ENCODE peak calls at places on chromosomes 2 and 18, in six cellular contexts. B is A549, W is K562, U is HepG2, Q is GM12878, R is endothelial cell of umbilical vein. P is an unnamed sample.

GRCh38 chr2:188176626-188177025 is 115.0 kb upstream of the GULP1 start:
- DNase-seq in U (no peak), W (no peak), B (no peak), R (no peak), Q (no peak), P (no peak)

GRCh38 chr2:224111576-224111975 is 72.5 kb upstream of the SERPINE2 start:
- DNase-seq in U (no peak), W (no peak), Q (no peak), R (no peak), B (peak), P (no peak)

GRCh38 chr2:39665811-39666488 is at the start of gene TMEM178A:
- DNase-seq in Q (no peak), R (no peak), W (no peak), B (no peak), U (no peak), P (no peak)

GRCh38 chr18:79779021-79779699 is 18.6 kb upstream of the KCNG2 start:
- DNase-seq in Q (no peak), U (no peak), W (no peak), R (no peak), B (no peak), P (no peak)

GRCh38 chr2:191758420-191759199 is 80.7 kb downstream of the NABP1 start:
- DNase-seq in U (peak), B (peak), R (peak), Q (peak), W (peak), P (peak)

GRCh38 chr18:12026562-12026961 is 45.3 kb downstream of the IMPA2 start:
- DNase-seq in Q (no peak), R (no peak), W (no peak), B (no peak), U (no peak), P (no peak)

GRCh38 chr2:73997813-73998212 is 13.1 kb downstream of the TET3 start:
- DNase-seq in R (no peak), U (no peak), W (no peak), B (no peak), Q (no peak), P (no peak)

GRCh38 chr2:136305517-136306192 is 187.7 kb upstream of the CXCR4 start:
- DNase-seq in Q (no peak), B (peak), U (no peak), R (no peak), W (no peak), P (peak)

GRCh38 chr2:9335322-9335754 is 88.0 kb downstream of the ITGB1BP1 start:
- DNase-seq in R (no peak), W (no peak), U (peak), Q (no peak), B (no peak), P (no peak)

GRCh38 chr2:120305296-120305695 is 40.6 kb upstream of the INHBB start:
- DNase-seq in U (peak), W (peak), R (no peak), Q (no peak), B (peak), P (peak)

GRCh38 chr2:214481204-214481603 is 70.3 kb downstream of the VWC2L start:
- DNase-seq in Q (no peak), B (no peak), U (no peak), R (no peak), W (no peak), P (no peak)

GRCh38 chr2:64923385-64923710 is 65.9 kb upstream of the SLC1A4 start:
- DNase-seq in B (no peak), R (no peak), W (no peak), U (no peak), Q (no peak), P (no peak)

GRCh38 chr2:104033399-104033798 is 820.5 kb upstream of the POU3F3 start:
- DNase-seq in Q (no peak), B (peak), R (no peak), W (no peak), U (no peak), P (peak)

GRCh38 chr2:21748501-21748900 is 624.7 kb downstream of the TDRD15 start:
- DNase-seq in Q (no peak), B (no peak), U (no peak), W (no peak), R (no peak), P (no peak)

GRCh38 chr2:115369380-115369779 is 926.9 kb downstream of the DPP10 start:
- DNase-seq in W (no peak), R (no peak), U (no peak), Q (no peak), B (no peak), P (no peak)

GRCh38 chr2:86790134-86790827 is 432 bp downstream of the CD8A start:
- DNase-seq in B (peak), Q (no peak), R (no peak), W (no peak), U (no peak), P (no peak)

GRCh38 chr18:5073026-5073944 is 123.8 kb downstream of the AKAIN1 start:
- DNase-seq in R (peak), Q (no peak), U (peak), W (peak), B (peak), P (peak)

GRCh38 chr2:165018207-165018606 is 62.9 kb upstream of the SLC38A11 start:
- DNase-seq in W (no peak), Q (no peak), B (no peak), R (no peak), U (no peak), P (no peak)

GRCh38 chr2:165957030-165957675 is 3.6 kb upstream of the TTC21B start:
- DNase-seq in U (no peak), Q (no peak), B (no peak), R (no peak), W (no peak), P (no peak)

GRCh38 chr2:210477496-210477895 is 937 bp upstream of the LANCL1 start:
- DNase-seq in W (peak), U (peak), Q (no peak), R (no peak), B (peak), P (peak)

GRCh38 chr2:96815326-96816126 is 542 bp upstream of the CNNM3 start:
- DNase-seq in Q (no peak), U (peak), R (no peak), B (peak), W (no peak), P (no peak)

GRCh38 chr2:232668805-232669444 is 28.2 kb upstream of the GIGYF2 start:
- DNase-seq in Q (no peak), W (no peak), B (peak), R (peak), U (peak), P (peak)

GRCh38 chr18:41967680-41968079 is 12.6 kb downstream of the PIK3C3 start:
- DNase-seq in B (no peak), R (no peak), U (no peak), Q (no peak), W (no peak), P (no peak)

GRCh38 chr18:7590800-7591560 is 23.9 kb downstream of the PTPRM start:
- DNase-seq in U (no peak), Q (no peak), R (no peak), W (no peak), B (no peak), P (no peak)

GRCh38 chr2:157875720-157876065 is 437 bp downstream of the ACVR1 start:
- DNase-seq in W (peak), R (peak), Q (no peak), B (no peak), U (peak), P (no peak)

GRCh38 chr2:127843677-127844076 is 14.3 kb downstream of the POLR2D start:
- DNase-seq in R (no peak), B (no peak), W (no peak), U (no peak), Q (no peak), P (no peak)
- TF ChIP-seq MYC in R (no peak), B (no peak), W (no peak), U (no peak), Q (no peak), P (no peak)

DNA sequence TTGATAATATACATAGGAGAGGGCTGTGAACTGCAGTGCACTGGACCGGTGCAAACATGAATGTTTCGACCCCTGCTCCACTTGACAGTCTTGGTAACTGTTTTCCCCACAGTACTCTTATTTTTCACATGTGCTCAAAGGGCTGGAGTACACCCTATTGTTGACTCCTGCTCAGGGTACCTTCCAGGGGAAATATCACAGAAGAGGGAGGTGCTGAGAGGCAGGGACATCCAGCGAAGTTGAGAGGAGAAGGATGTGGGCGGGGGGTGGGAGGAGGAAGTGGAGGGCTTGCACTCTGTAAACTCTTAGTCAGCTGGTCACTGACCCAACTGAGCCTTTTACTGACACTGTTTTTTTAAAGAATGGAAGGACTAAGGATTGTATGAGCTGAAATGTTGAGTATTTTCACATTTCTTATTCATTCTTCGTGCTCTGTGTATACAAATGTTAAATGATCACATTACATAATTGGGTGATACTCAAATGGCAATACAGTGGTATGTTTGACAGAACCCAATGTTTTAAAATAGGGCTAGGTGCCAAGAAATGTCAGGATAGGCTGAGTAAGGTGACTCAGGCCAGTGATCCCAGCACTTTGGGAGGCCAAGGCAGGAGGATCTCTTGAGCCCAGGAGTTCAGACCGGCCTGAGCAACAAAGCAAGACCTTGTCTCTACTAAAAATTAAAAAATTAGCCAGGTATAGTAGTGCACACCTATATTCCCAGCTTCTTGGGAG is 10.0 kb downstream of the INPP4A start:
- DNase-seq in U (no peak), B (peak), R (peak), W (peak), Q (no peak), P (peak)
- TF ChIP-seq MYC in U (no peak), B (no peak), R (no peak), W (no peak), Q (no peak), P (no peak)

DNA sequence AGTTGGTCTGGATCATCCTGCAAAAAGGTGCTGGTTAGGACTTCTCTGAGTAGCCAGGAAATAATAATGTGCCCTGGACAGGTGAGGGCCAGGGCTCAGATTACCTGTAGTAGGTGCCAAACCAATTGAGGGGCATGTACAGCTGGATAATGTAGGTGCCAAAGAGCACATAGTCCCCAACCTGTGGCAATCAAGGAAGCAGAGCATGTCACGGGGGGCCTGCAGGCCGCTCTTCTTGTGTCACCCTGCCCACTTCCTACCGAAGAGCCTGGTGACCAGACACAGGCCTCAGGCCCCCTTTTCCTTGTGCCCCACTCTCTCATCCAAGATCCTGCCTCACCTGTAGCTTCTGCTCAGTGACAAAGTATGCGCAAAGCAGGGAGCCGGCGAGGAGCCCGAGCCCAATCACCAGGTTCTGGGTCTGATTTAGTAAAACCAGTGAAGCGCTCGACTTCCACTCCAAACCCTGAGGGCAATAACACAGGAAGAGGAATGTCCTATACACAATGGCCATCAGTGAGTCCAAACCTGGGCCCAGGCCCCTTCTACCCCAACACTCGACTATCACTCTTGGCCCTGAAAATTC is 5.2 kb downstream of the ABCB6 start:
- DNase-seq in W (no peak), Q (no peak), U (no peak), B (no peak), R (no peak), P (no peak)
- TF ChIP-seq MYC in W (no peak), Q (no peak), U (no peak), B (no peak), R (no peak), P (no peak)

DNA sequence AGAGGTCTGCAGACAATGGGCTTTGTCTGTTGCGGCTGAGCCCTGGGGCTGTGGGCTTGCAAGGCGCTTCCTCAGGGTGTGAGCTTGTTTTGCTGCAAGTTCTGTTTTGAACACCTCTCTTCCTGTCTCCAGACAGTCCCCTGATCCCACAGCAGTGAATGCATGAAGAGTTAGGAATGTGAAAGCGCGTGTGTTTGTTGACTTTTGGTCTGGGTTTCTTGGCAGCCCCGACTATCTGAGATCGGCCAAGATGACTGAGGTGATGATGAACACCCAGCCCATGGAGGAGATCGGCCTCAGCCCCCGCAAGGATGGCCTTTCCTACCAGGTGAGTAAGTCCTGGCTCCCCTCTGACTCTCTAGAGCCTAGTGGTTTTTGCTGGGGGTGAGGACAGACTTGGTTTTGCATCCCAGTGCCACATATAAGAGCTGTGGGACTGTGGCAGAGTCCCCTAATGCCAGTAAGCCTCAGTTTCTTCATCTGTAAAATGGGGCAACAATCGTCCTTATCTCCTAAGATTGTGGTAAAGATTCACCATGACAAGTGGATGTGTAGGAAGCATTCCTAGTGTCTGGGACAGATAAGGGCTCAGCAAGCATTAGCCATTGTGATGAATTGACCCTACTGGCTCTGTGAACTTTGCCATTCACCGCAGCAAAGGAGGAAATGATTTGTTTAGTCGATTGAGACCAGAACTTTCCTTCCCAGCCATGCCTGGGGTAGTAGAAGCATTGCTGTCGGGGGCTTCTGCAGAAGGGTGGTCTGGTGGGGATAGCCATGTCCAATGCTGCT is 3.0 kb downstream of the LBH start:
- DNase-seq in R (peak), B (peak), U (peak), W (no peak), Q (no peak), P (no peak)
- TF ChIP-seq MYC in R (no peak), B (no peak), U (no peak), W (no peak), Q (no peak), P (no peak)

DNA sequence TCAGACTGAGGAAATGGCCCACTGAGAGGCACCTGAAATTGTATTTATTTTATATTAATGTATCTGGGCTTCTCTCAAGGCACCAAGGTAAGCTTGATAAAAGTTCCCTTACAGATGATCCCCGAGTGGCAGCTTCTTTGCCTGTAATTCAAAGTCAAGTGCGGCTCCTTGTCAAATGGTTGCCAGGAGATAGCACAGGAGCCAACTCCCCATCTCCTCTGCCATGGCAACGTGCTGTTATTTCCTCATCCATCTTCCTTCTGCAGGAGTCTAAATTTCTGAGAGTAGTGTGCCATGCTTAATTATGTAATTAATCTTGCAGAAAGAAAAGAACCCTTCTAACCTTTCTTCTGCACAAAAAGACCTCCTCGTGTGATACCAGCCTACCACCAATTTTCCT is 46.3 kb upstream of the ACMSD start:
- DNase-seq in R (no peak), B (no peak), W (no peak), Q (no peak), U (no peak), P (no peak)
- TF ChIP-seq MYC in R (no peak), B (no peak), W (no peak), Q (no peak), U (no peak), P (no peak)

GRCh38 chr2:201358684-201359083 is 1.5 kb upstream of the FLACC1 start:
- DNase-seq in R (peak), U (no peak), W (no peak), B (peak), Q (no peak), P (peak)

GRCh38 chr2:201361078-201361477 is 3.9 kb upstream of the FLACC1 start:
- DNase-seq in W (no peak), B (no peak), U (no peak), R (no peak), Q (no peak), P (no peak)

GRCh38 chr2:201360256-201360655 is 3.1 kb upstream of the FLACC1 start:
- DNase-seq in Q (no peak), R (no peak), U (no peak), W (no peak), B (no peak), P (no peak)

GRCh38 chr2:201353116-201353515 is 4.0 kb downstream of the FLACC1 start:
- DNase-seq in R (no peak), Q (no peak), W (no peak), B (no peak), U (no peak), P (no peak)

GRCh38 chr2:201357216-201357615 is at the start of gene FLACC1:
- DNase-seq in B (peak), U (peak), Q (no peak), R (peak), W (no peak), P (peak)
- TF ChIP-seq MYC in B (no peak), U (no peak), Q (no peak), R (no peak), W (no peak), P (no peak)

GRCh38 chr18:13587001-13587400 is 139.4 kb downstream of the FAM210A start:
- DNase-seq in W (no peak), Q (no peak), B (no peak), R (no peak), U (no peak), P (no peak)
- TF ChIP-seq MYC in W (no peak), Q (no peak), B (no peak), R (no peak), U (no peak), P (no peak)

GRCh38 chr2:60551241-60552095 is 2.0 kb downstream of the BCL11A start:
- DNase-seq in W (no peak), R (no peak), U (no peak), B (peak), Q (no peak), P (peak)
- TF ChIP-seq MYC in W (no peak), R (no peak), U (no peak), B (no peak), Q (peak), P (no peak)